ENCODE peak calls at places on chromosomes 4 and X, in five cellular contexts. V, N, E, Q and S are unnamed samples.

GRCh38 chr4:83686166-83686565 is 150.3 kb downstream of the GPAT3 start:
- DNase-seq in V (no peak), N (no peak), E (no peak), Q (no peak), S (no peak)

GRCh38 chr4:144288011-144288903 is 147.7 kb upstream of the GYPA start:
- DNase-seq in V (no peak), N (peak), E (peak), Q (no peak), S (no peak)

GRCh38 chr4:8893624-8894423 is 22.2 kb upstream of the HMX1 start:
- DNase-seq in V (no peak), N (no peak), E (peak), Q (no peak), S (no peak)

GRCh38 chrX:30690330-30690729 is 37.1 kb downstream of the GK start:
- DNase-seq in V (no peak), N (no peak), E (no peak), Q (peak), S (no peak)

GRCh38 chr4:101103381-101104142 is 243.8 kb downstream of the PPP3CA start:
- DNase-seq in V (no peak), N (no peak), E (no peak), Q (peak), S (peak)

GRCh38 chrX:3711331-3711917 is 2.0 kb downstream of the PRKX start:
- DNase-seq in V (no peak), N (peak), E (no peak), Q (no peak), S (no peak)

GRCh38 chr4:112170451-112170993 is 25.3 kb downstream of the FAM241A start:
- DNase-seq in V (peak), N (no peak), E (no peak), Q (peak), S (no peak)

GRCh38 chr4:76558391-76559235 is 123.6 kb downstream of the SHROOM3 start:
- DNase-seq in V (no peak), N (no peak), E (no peak), Q (no peak), S (no peak)

GRCh38 chrX:69564665-69565064 is 51.2 kb upstream of the EDA start:
- DNase-seq in V (no peak), N (no peak), E (no peak), Q (no peak), S (no peak)

GRCh38 chr4:145773581-145774234 is 93.8 kb downstream of the C4orf51 start:
- DNase-seq in V (no peak), N (no peak), E (no peak), Q (no peak), S (no peak)

GRCh38 chr4:122806981-122807679 is 19.5 kb upstream of the FGF2 start:
- DNase-seq in V (no peak), N (no peak), E (no peak), Q (no peak), S (no peak)

GRCh38 chrX:153387987-153388721 is 13.0 kb downstream of the PNMA6E start:
- DNase-seq in V (no peak), N (no peak), E (no peak), Q (no peak), S (no peak)

GRCh38 chrX:129693343-129693742 is 38.6 kb upstream of the APLN start:
- DNase-seq in V (no peak), N (peak), E (no peak), Q (no peak), S (no peak)

GRCh38 chrX:46574941-46575381 is 1.4 kb downstream of the CHST7 start:
- DNase-seq in V (no peak), N (no peak), E (peak), Q (peak), S (no peak)

GRCh38 chrX:40012800-40013682 is 84.7 kb downstream of the BCOR start:
- DNase-seq in V (peak), N (no peak), E (peak), Q (peak), S (peak)

GRCh38 chr4:23036503-23036902 is 343.8 kb downstream of the GBA3 start:
- DNase-seq in V (no peak), N (no peak), E (no peak), Q (no peak), S (no peak)

GRCh38 chr4:2174061-2174460 is 67.9 kb downstream of the HAUS3 start:
- DNase-seq in V (no peak), N (no peak), E (no peak), Q (no peak), S (no peak)

GRCh38 chrX:130053236-130053635 is 57.1 kb downstream of the ELF4 start:
- DNase-seq in V (no peak), N (no peak), E (no peak), Q (no peak), S (no peak)

GRCh38 chr4:138242830-138243149 is 641 bp upstream of the SLC7A11 start:
- DNase-seq in V (no peak), N (no peak), E (no peak), Q (no peak), S (no peak)

GRCh38 chr4:83013420-83013867 is 2.8 kb upstream of the LIN54 start:
- DNase-seq in V (no peak), N (peak), E (no peak), Q (no peak), S (no peak)

GRCh38 chrX:15926622-15927021 is 72.0 kb upstream of the AP1S2 start:
- DNase-seq in V (no peak), N (no peak), E (no peak), Q (no peak), S (no peak)
- H3K4me3 ChIP-seq in V (no peak), N (no peak), E (no peak), Q (no peak), S (no peak)

GRCh38 chr4:79197275-79198009 is 128.4 kb downstream of the NAA11 start:
- DNase-seq in V (no peak), N (no peak), E (no peak), Q (no peak), S (no peak)
- H3K4me3 ChIP-seq in V (no peak), N (no peak), E (no peak), Q (no peak), S (no peak)

GRCh38 chr4:94934201-94934600 is 176.4 kb downstream of the BMPR1B start:
- DNase-seq in V (peak), N (no peak), E (no peak), Q (peak), S (no peak)

GRCh38 chr4:94933799-94934198 is 176.0 kb downstream of the BMPR1B start:
- DNase-seq in V (peak), N (no peak), E (no peak), Q (no peak), S (no peak)

GRCh38 chr4:94936854-94937253 is 179.1 kb downstream of the BMPR1B start:
- DNase-seq in V (no peak), N (no peak), E (no peak), Q (no peak), S (no peak)

GRCh38 chr4:94931626-94932025 is 173.9 kb downstream of the BMPR1B start:
- DNase-seq in V (no peak), N (no peak), E (no peak), Q (no peak), S (no peak)

GRCh38 chr4:94934864-94935263 is 177.1 kb downstream of the BMPR1B start:
- DNase-seq in V (peak), N (no peak), E (no peak), Q (no peak), S (no peak)
- H3K4me3 ChIP-seq in V (peak), N (no peak), E (no peak), Q (no peak), S (no peak)

DNA sequence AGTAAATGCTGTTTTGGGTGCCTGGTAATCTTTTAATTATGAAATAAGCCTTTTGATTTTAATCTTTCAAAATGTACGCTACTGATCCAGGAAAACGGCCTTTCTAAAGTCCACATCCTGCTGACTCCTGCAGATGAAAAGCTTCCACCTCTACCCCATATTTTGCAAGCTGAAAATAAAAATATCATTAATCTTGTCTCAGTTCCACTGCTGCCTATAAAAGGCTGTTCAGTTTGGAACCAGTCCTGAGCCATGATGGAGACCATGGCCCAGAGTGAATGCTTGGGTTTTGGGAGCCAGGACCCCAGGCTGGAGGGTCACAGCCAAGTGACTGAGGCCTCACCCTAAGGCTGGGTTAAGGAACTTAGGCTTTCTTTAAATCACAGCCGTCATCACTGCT is 110.8 kb downstream of the AFF1 start:
- DNase-seq in V (no peak), N (no peak), E (no peak), Q (no peak), S (no peak)
- H3K4me3 ChIP-seq in V (no peak), N (no peak), E (no peak), Q (no peak), S (no peak)

GRCh38 chr4:121653986-121654385 is 42.8 kb downstream of the ANXA5 start:
- DNase-seq in V (no peak), N (no peak), E (no peak), Q (no peak), S (no peak)
- H3K4me3 ChIP-seq in V (no peak), N (no peak), E (no peak), Q (no peak), S (no peak)

DNA sequence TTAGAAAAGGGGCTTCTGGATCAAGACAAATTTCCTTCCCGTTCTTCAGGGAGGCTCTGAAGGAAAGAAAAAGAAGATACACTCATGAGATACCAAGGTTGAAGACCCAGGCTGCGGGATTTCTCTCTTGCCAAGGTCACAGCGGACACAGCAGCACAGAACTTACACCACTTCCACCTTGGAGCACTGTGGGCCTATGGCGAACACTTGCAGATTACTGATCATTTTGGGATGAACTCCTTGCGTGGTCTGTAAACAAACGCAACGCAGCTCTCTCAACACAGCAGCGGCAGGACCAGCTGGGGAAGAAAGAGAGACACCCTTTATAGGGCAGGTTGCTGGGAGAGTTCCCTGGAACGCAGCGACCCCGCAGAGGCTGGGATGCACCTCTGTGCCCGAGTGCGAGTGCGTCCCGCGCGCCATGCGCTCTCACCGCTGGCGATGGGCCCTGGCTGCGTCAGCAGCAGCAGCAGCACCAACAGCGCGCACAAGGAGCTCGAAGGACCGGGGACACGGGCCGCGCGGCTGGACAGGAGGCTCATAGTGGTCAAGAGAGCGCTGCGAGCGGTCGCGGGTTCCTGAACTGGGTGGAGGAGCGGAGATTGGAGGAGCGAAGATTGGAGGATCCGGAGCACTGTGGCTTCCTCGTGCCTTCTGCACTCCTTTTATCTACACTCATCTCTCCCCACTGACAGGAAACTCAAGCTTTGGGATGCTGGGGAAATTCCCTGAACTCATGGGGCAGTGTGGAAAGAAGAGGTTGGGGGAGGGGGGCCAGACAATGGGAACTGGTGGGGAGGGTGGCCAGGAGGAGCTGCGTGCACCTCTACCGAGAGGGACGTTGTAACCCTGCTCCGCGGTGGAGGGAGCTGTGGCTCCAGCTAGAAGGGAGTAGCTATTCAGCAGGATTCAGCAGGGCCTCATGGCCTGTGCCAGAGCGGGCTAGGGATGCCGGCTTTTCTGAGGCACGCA is at the start of gene CXCL5:
- DNase-seq in V (peak), N (no peak), E (peak), Q (peak), S (no peak)
- H3K4me3 ChIP-seq in V (peak), N (no peak), E (peak), Q (peak), S (no peak)

GRCh38 chr4:118910221-118910620 is 21.6 kb downstream of the SYNPO2 start:
- DNase-seq in V (no peak), N (no peak), E (no peak), Q (peak), S (no peak)

GRCh38 chr4:118905546-118905945 is 16.9 kb downstream of the SYNPO2 start:
- DNase-seq in V (no peak), N (no peak), E (no peak), Q (peak), S (no peak)

GRCh38 chr4:118911162-118911791 is 22.6 kb downstream of the SYNPO2 start:
- DNase-seq in V (no peak), N (no peak), E (no peak), Q (peak), S (no peak)

GRCh38 chr4:118904935-118905334 is 16.3 kb downstream of the SYNPO2 start:
- DNase-seq in V (no peak), N (no peak), E (no peak), Q (peak), S (no peak)

DNA sequence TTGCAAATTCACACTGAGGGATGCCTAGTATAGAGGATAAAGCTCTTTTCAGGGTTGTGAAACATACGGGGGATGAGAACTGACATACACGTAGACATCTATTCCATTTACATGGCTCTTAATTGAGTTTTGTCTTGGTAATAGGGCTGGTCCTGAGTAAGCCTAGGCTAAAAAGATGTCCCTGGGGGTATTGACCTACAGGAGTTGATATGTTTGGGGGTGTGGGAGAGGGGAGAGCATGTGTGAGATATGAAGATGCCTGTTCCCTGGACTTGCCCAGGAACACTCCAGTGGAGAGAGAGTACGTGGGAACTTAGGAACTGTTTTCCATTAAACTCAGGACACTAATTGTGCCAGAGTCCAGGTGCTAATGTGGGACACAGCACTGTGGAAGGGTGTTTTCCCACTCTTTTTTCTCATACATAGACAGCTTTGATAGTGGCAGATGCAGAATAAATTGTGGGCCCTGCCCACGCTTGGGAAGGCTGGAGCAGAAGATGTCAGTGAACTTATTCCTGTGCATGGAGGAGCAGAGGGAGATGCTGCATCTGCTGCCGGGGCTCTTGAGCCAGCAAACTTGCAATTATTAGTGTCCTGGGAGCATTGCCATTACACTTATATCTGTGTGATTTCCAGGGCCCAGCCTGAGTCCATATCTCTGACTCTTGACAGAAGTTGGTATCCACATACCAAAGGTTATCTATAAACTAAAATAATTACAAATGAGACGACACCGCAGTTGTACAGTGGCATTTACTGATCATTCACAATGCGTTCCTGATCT is 20.7 kb downstream of the SYNPO2 start:
- DNase-seq in V (no peak), N (no peak), E (no peak), Q (peak), S (no peak)
- H3K4me3 ChIP-seq in V (no peak), N (no peak), E (no peak), Q (no peak), S (no peak)

DNA sequence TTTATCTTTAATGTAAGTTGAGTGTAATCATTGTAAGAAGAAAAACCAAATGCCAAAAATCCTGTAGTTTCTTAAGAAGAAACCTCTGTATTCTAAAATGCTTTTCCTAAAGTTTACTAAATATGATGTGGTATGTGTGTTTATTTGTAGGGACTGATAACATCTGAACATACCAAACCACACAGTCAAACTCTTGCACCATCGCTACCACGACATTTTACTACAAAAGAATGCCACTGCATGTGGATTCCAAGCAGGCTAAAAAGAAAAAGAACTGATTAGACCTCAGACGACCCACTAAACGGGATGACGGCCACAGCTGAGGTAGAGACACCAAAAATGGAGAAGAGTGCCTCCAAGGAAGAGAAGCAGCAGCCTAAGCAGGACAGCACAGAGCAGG is 46.1 kb downstream of the LAS1L start:
- DNase-seq in V (no peak), N (no peak), E (no peak), Q (peak), S (no peak)
- H3K4me3 ChIP-seq in V (no peak), N (no peak), E (no peak), Q (no peak), S (no peak)